ENCODE peak calls at places on chromosome 17, in eight cellular contexts. I is dorsolateral prefrontal cortex, A is tibial artery, R is transverse colon, E is lower lobe of right lung, M is IMR-90, G is stomach, H is heart left ventricle. X is an unnamed sample. For H3K27me3, the result is how much of the 10 kb centered on the place peaks cover.

GRCh38 chr17:73174126-73174525 is 9.3 kb downstream of the SSTR2 start:
- DNase-seq in I (peak), A (peak), R (no peak), E (no peak), M (no peak), G (no peak), H (no peak), X (no peak)

GRCh38 chr17:48724241-48725004 is 1.4 kb downstream of the PRAC2 start:
- DNase-seq in I (peak), A (peak), R (peak), E (peak), M (peak), G (peak), H (peak), X (peak)

GRCh38 chr17:82200743-82201497 is 11.7 kb downstream of the CCDC57 start:
- DNase-seq in I (no peak), A (no peak), R (no peak), E (no peak), M (no peak), G (no peak), H (no peak), X (no peak)

GRCh38 chr17:37447641-37448040 is 41.0 kb downstream of the TADA2A start:
- DNase-seq in I (no peak), A (no peak), R (no peak), E (no peak), M (peak), G (no peak), H (no peak), X (peak)

GRCh38 chr17:50518265-50519023 is 10.2 kb downstream of the MYCBPAP start:
- DNase-seq in I (peak), A (no peak), R (no peak), E (no peak), M (no peak), G (no peak), H (no peak), X (peak)

GRCh38 chr17:57445051-57445450 is 188.7 kb downstream of the MSI2 start:
- DNase-seq in I (no peak), A (no peak), R (no peak), E (no peak), M (no peak), G (no peak), H (no peak), X (no peak)

GRCh38 chr17:59803377-59803757 is 89.4 kb downstream of the TUBD1 start:
- DNase-seq in I (no peak), A (no peak), R (no peak), E (no peak), M (no peak), G (no peak), H (no peak), X (no peak)

GRCh38 chr17:35713069-35713728 is 18.2 kb upstream of the RASL10B start:
- DNase-seq in I (no peak), A (no peak), R (no peak), E (no peak), M (peak), G (no peak), H (peak), X (no peak)

GRCh38 chr17:45270828-45271418 is 9.0 kb upstream of the SPATA32 start:
- DNase-seq in I (no peak), A (no peak), R (no peak), E (no peak), M (no peak), G (no peak), H (no peak), X (no peak)

GRCh38 chr17:74356640-74357465 is 4.8 kb downstream of the BTBD17 start:
- DNase-seq in I (no peak), A (no peak), R (no peak), E (no peak), M (no peak), G (no peak), H (no peak), X (peak)

GRCh38 chr17:74353446-74354060 is 8.1 kb downstream of the BTBD17 start:
- DNase-seq in I (no peak), A (no peak), R (no peak), E (no peak), M (no peak), G (no peak), H (no peak), X (peak)

GRCh38 chr17:74354123-74354522 is 7.5 kb downstream of the BTBD17 start:
- DNase-seq in I (no peak), A (no peak), R (peak), E (no peak), M (no peak), G (peak), H (no peak), X (peak)

GRCh38 chr17:74354561-74354960 is 7.1 kb downstream of the BTBD17 start:
- DNase-seq in I (no peak), A (no peak), R (no peak), E (no peak), M (no peak), G (no peak), H (no peak), X (no peak)

DNA sequence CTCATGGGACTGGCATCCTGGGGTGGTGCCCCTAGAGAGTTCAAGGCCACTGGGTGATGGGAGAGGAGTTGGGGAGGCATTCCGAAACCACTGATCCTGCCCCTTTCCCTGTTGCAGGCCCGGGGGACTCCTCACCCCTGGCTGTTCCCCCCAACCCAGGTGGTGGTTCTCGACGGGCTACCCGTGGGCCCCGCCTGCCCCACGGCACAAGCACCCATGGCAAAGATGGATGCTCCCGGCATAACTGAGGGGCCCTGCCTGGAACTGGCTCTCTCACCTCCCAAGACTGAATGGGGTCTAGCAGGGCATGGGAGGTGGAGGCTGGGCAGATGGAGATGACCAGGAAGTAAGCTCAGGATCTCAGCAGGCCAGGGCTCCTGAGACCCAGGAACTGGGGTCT is 6.6 kb downstream of the BTBD17 start:
- DNase-seq in I (no peak), A (no peak), R (no peak), E (no peak), M (no peak), G (no peak), H (no peak), X (no peak)
- H3K27me3 ChIP-seq in I (under half), A (under half), R (half or more), E (half or more), M (under half), G (half or more), H (half or more), X (under half)

GRCh38 chr17:54662978-54663876 is 237.4 kb upstream of the TOM1L1 start:
- DNase-seq in I (no peak), A (no peak), R (no peak), E (no peak), M (no peak), G (no peak), H (no peak), X (no peak)
- TF ChIP-seq CTCF in I (no peak), A (no peak), R (no peak), E (no peak), M (no peak), G (no peak), H (no peak), X (no peak)

DNA sequence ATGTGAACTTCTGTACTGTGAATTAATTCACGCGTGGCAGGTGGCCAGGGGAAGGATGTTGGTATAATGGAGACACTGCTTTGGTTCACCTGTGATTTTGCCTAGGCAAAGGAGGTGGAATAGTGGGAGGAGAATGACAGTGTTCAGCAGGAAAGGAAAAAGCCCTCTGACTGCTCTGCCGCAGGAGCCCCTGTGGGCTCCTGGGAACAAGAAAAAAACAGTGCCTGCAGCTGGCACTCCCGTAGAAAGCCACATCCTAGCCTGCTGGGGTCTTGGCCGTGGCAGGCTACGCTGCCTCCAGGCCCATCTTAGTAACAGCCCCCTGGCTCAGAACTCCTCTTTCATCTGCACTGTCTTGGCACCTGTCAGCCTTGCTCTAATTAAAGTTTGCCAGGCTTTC is 20.6 kb downstream of the ADORA2B start:
- DNase-seq in I (no peak), A (no peak), R (no peak), E (no peak), M (no peak), G (no peak), H (no peak), X (no peak)
- H3K27ac ChIP-seq in I (peak), A (no peak), R (peak), E (peak), M (peak), G (peak), H (no peak), X (no peak)

GRCh38 chr17:8015957-8016631 is 13.7 kb downstream of the GUCY2D start:
- DNase-seq in I (no peak), A (no peak), R (peak), E (peak), M (no peak), G (peak), H (no peak), X (peak)
- H3K27me3 ChIP-seq in I (under half), A (under half), R (under half), E (under half), M (half or more), G (under half), H (under half), X (under half)

X was measured in thyroid gland.